ENCODE peak calls at places on chromosome 15, in six cellular contexts. Q is mesothelial cell of epicardium; Y is left ventricle myocardium inferior; E is Calu3; O is ecto neural progenitor cell; D is stimulated activated CD4-positive, alpha-beta T cell treated with anti-CD3 and anti-CD28 coated beads, Interleukin-2, amount 100 ng/mL, for 48 hours. R is an unnamed sample.

GRCh38 chr15:59999558-60000112 is 4.5 kb upstream of the FOXB1 start:
- DNase-seq in Q (no peak), Y (no peak), E (no peak), O (peak; percentile 65), D (no peak), R (no peak)

GRCh38 chr15:41513282-41514227 is at the start of gene LTK:
- DNase-seq in Q (no peak), Y (no peak), E (no peak), O (peak; percentile 68), D (no peak), R (peak; percentile 69)

GRCh38 chr15:87739866-87740265 is 516.7 kb downstream of the NTRK3 start:
- DNase-seq in Q (no peak), Y (no peak), E (no peak), O (no peak), D (no peak), R (no peak)

GRCh38 chr15:52730163-52730562 is 51.0 kb upstream of the ATOSA start:
- DNase-seq in Q (no peak), Y (no peak), E (peak; percentile 23), O (no peak), D (no peak), R (peak; percentile 38)

GRCh38 chr15:98561169-98561941 is 87.0 kb upstream of the IGF1R start:
- DNase-seq in Q (no peak), Y (no peak), E (no peak), O (peak; percentile 30), D (no peak), R (no peak)

GRCh38 chr15:100592898-100593297 is 9.1 kb downstream of the LINS1 start:
- DNase-seq in Q (no peak), Y (no peak), E (no peak), O (no peak), D (no peak), R (peak; percentile 21)

GRCh38 chr15:57114070-57114469 is 195.6 kb downstream of the TCF12 start:
- DNase-seq in Q (no peak), Y (no peak), E (peak; percentile 22), O (no peak), D (no peak), R (no peak)

GRCh38 chr15:80998252-80998651 is 2.5 kb upstream of the TLNRD1 start:
- DNase-seq in Q (no peak), Y (no peak), E (peak; percentile 13), O (no peak), D (no peak), R (no peak)

GRCh38 chr15:99421172-99421656 is 144.6 kb upstream of the MEF2A start:
- DNase-seq in Q (no peak), Y (no peak), E (no peak), O (no peak), D (no peak), R (no peak)

GRCh38 chr15:40190591-40190990 is 29.7 kb downstream of the BUB1B start:
- DNase-seq in Q (no peak), Y (no peak), E (no peak), O (no peak), D (no peak), R (peak; percentile 33)

GRCh38 chr15:60005352-60006202 is 1.5 kb downstream of the FOXB1 start:
- DNase-seq in Q (no peak), Y (no peak), E (peak; percentile 48), O (peak; percentile 60), D (no peak), R (no peak)

GRCh38 chr15:41942886-41943285 is 29.5 kb downstream of the EHD4 start:
- DNase-seq in Q (no peak), Y (no peak), E (no peak), O (no peak), D (no peak), R (no peak)

GRCh38 chr15:66722757-66723540 is 20.9 kb downstream of the SMAD6 start:
- DNase-seq in Q (no peak), Y (no peak), E (no peak), O (no peak), D (no peak), R (no peak)

GRCh38 chr15:29134641-29135071 is 135.0 kb downstream of the NSMCE3 start:
- DNase-seq in Q (no peak), Y (no peak), E (no peak), O (no peak), D (no peak), R (no peak)

GRCh38 chr15:29613951-29614382 is 208.3 kb downstream of the TJP1 start:
- DNase-seq in Q (no peak), Y (no peak), E (no peak), O (no peak), D (peak; percentile 2), R (peak; percentile 62)

GRCh38 chr15:36004891-36005508 is 459.0 kb upstream of the DPH6 start:
- DNase-seq in Q (no peak), Y (no peak), E (no peak), O (no peak), D (no peak), R (no peak)

GRCh38 chr15:88954431-88955277 is 41.5 kb upstream of the MFGE8 start:
- DNase-seq in Q (no peak), Y (peak; percentile 59), E (no peak), O (no peak), D (no peak), R (no peak)

GRCh38 chr15:31607656-31608055 is 281.0 kb downstream of the KLF13 start:
- DNase-seq in Q (no peak), Y (no peak), E (no peak), O (no peak), D (no peak), R (no peak)

GRCh38 chr15:80977627-80978036 is 12.0 kb downstream of the MESD start:
- DNase-seq in Q (peak; percentile 58), Y (peak; percentile 46), E (peak; percentile 53), O (peak; percentile 75), D (no peak), R (peak; percentile 58)

GRCh38 chr15:79463781-79464270 is 31.7 kb downstream of the MINAR1 start:
- DNase-seq in Q (no peak), Y (no peak), E (no peak), O (peak; percentile 26), D (no peak), R (no peak)

GRCh38 chr15:73021139-73021621 is 31.1 kb upstream of the NEO1 start:
- DNase-seq in Q (no peak), Y (no peak), E (no peak), O (peak; percentile 78), D (no peak), R (no peak)

GRCh38 chr15:91142097-91142744 is 42.2 kb downstream of the SV2B start:
- DNase-seq in Q (no peak), Y (no peak), E (peak; percentile 25), O (no peak), D (no peak), R (no peak)

GRCh38 chr15:60590935-60591490 is 112.1 kb upstream of the ICE2 start:
- DNase-seq in Q (peak; percentile 59), Y (peak; percentile 46), E (peak; percentile 49), O (peak; percentile 83), D (no peak), R (peak; percentile 58)

GRCh38 chr15:40925863-40926658 is 3.1 kb upstream of the DLL4 start:
- DNase-seq in Q (peak; percentile 54), Y (no peak), E (no peak), O (peak; percentile 81), D (no peak), R (no peak)

R was measured in Daoy.